ENCODE peak calls at places on chromosomes 3 and 15, in four cellular contexts. Z is GM12878, U is K562, T is H1. O is an unnamed sample.

GRCh38 chr3:11757441-11757875 is 89.2 kb downstream of the TAMM41 start:
- DNase-seq in Z (no peak), U (no peak), T (no peak), O (no peak)

GRCh38 chr15:74293021-74293810 is 57.1 kb downstream of the CCDC33 start:
- DNase-seq in Z (no peak), U (no peak), T (no peak), O (peak; percentile 77)

GRCh38 chr3:33075996-33076395 is 20.9 kb downstream of the GLB1 start:
- DNase-seq in Z (no peak), U (no peak), T (no peak), O (no peak)

GRCh38 chr3:119018690-119019463 is 15.8 kb downstream of the IGSF11 start:
- DNase-seq in Z (no peak), U (no peak), T (no peak), O (peak; percentile 22)

GRCh38 chr15:31297221-31297879 is 29.3 kb upstream of the KLF13 start:
- DNase-seq in Z (no peak), U (no peak), T (peak; percentile 49), O (no peak)

GRCh38 chr3:79052054-79052681 is 715.6 kb downstream of the ROBO1 start:
- DNase-seq in Z (no peak), U (no peak), T (peak; percentile 56), O (no peak)

GRCh38 chr3:192915306-192915705 is 2.4 kb downstream of the MB21D2 start:
- DNase-seq in Z (no peak), U (no peak), T (no peak), O (peak; percentile 21)

GRCh38 chr15:97461212-97461611 is 499.3 kb upstream of the ARRDC4 start:
- DNase-seq in Z (no peak), U (no peak), T (no peak), O (no peak)

GRCh38 chr3:152885066-152885465 is 50.1 kb downstream of the P2RY1 start:
- DNase-seq in Z (no peak), U (no peak), T (no peak), O (no peak)

GRCh38 chr3:65746848-65747247 is 291.9 kb downstream of the MAGI1 start:
- DNase-seq in Z (no peak), U (no peak), T (no peak), O (no peak)

GRCh38 chr3:84487296-84487695 is 471.5 kb upstream of the CADM2 start:
- DNase-seq in Z (no peak), U (no peak), T (no peak), O (peak; percentile 5)

GRCh38 chr3:188964957-188965356 is 206.8 kb upstream of the TPRG1 start:
- DNase-seq in Z (no peak), U (no peak), T (no peak), O (no peak)

GRCh38 chr15:55546718-55547117 is 38.7 kb upstream of the DNAAF4 start:
- DNase-seq in Z (no peak), U (no peak), T (no peak), O (no peak)

GRCh38 chr15:39925112-39925830 is 5.2 kb upstream of the GPR176 start:
- DNase-seq in Z (no peak), U (peak; percentile 54), T (no peak), O (no peak)

GRCh38 chr3:50302095-50303037 is 1.0 kb downstream of the HYAL1 start:
- DNase-seq in Z (no peak), U (no peak), T (no peak), O (no peak)

DNA sequence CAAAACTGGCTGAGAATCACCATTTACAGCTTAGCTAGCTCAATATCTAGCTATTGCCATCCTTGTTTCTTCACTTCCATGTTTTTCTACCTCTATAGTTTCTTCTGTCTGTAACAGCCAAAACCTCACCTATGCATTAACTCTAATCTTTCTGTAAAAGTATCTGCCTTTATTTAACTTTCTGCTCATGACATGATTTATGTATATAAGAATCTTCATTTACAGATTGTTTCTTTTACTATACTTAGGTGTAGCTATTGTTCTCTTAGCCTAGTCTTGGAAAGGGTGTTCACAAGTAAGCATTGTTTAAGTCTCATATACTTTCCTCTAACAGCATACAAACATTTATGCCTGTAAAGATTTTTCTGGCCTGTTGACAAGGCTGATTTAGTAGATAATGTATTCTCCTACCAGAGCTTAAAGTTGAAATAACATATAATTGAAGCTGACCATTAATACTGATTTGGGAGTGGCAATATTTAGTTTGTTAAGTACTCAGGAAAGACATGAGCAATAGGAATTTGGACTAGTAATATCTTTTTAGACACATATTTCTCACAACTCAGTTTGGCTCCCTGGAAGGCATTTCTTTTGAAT is 9.4 kb downstream of the FILIP1L start:
- DNase-seq in Z (no peak), U (no peak), T (no peak), O (no peak)
- H2AFZ ChIP-seq in Z (peak overlapping the region; percentile 69), U (no peak overlapping the region), T (no peak overlapping the region), O (no peak overlapping the region)

GRCh38 chr3:106821801-106822200 is 555.4 kb upstream of the CCDC54 start:
- DNase-seq in Z (no peak), U (no peak), T (no peak), O (no peak)

GRCh38 chr3:106820726-106821362 is 556.4 kb upstream of the CCDC54 start:
- DNase-seq in Z (no peak), U (no peak), T (no peak), O (no peak)

GRCh38 chr3:106817706-106818105 is 559.5 kb upstream of the CCDC54 start:
- DNase-seq in Z (no peak), U (no peak), T (no peak), O (no peak)

GRCh38 chr3:106822204-106822603 is 555.0 kb upstream of the CCDC54 start:
- DNase-seq in Z (no peak), U (no peak), T (no peak), O (no peak)

DNA sequence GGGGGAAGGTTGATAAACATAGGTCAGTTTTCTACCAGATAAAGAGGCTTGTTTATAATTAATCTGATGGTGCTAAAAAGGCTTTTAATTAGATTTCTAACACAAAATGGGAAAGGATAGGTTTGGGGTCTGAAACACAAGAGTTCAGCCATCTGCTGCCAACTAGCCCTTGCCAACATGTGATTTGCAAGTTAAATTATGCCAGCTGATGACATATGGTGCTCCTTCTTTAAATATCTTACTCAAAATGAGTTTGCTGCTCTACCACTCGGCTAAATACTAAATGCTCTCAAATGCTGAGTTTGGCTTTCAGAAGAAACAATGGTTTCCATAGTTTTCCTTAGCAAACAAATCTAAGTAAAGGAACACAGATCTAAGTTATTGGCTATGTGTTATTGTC is 557.8 kb upstream of the CCDC54 start:
- DNase-seq in Z (no peak), U (no peak), T (no peak), O (no peak)
- TF ChIP-seq NRF1 in Z (no peak), U (no peak), T (no peak), O (no peak)

GRCh38 chr3:150515210-150515609 is 31.1 kb downstream of the SERP1 start:
- DNase-seq in Z (no peak), U (no peak), T (no peak), O (no peak)

GRCh38 chr3:150508401-150508800 is 37.9 kb downstream of the SERP1 start:
- DNase-seq in Z (no peak), U (no peak), T (no peak), O (no peak)

GRCh38 chr3:150509780-150510179 is 36.5 kb downstream of the SERP1 start:
- DNase-seq in Z (no peak), U (no peak), T (no peak), O (no peak)

DNA sequence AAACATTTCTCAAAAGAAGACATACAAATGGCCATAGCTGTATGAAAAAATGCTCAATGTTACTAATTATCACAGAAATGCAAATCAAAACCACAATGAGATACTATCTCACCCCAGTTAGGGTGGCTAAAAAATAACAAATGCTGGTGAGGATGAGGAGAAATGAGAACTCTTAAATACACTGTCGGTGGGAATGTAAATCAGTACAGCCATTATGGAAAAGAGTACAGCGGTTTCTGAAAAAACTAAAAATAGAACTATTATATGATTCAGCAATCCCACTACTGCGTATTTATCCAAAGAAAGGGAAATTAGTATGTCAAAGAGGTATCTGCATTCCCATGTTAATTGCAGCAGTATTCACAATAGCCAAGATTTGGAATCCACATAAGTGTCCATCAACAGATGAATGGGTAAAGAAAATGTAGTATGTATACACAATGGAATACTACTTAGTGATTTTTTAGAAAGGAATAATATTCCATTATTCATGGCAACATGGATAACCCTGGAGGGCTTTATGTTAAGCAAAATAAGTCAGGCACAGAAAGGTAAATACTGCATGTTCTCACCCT is 35.1 kb downstream of the SERP1 start:
- DNase-seq in Z (no peak), U (no peak), T (no peak), O (no peak)
- H2AFZ ChIP-seq in Z (no peak overlapping the region), U (no peak overlapping the region), T (no peak overlapping the region), O (no peak overlapping the region)

DNA sequence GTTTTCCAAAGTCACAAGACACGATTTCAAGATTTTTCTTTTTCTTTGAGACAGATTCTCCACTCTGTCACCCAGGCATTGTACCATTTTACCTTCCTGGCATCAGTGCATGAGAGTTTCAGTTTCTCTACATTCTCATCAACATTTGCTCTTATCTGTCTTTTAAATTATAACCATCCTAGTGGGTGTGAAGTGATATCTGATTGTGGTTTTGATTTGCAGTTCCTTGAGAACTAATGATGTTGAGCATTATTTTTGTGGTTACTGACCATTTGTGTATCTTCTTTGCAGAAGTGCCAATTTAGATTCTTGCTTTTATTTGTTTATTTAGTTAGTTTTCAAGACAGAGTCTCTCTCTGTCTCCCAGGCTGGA is 41.2 kb downstream of the ADIPOQ start:
- DNase-seq in Z (no peak), U (no peak), T (no peak), O (no peak)
- TF ChIP-seq NRF1 in Z (no peak), U (no peak), T (no peak), O (no peak)

GRCh38 chr3:168212664-168213255 is 117.0 kb upstream of the GOLIM4 start:
- DNase-seq in Z (no peak), U (no peak), T (no peak), O (no peak)
- H2AFZ ChIP-seq in Z (peak overlapping the region; percentile 1), U (no peak overlapping the region), T (no peak overlapping the region), O (no peak overlapping the region)

GRCh38 chr15:67824900-67825879 is at the start of gene SKOR1:
- DNase-seq in Z (no peak), U (no peak), T (peak; percentile 79), O (peak; percentile 65)
- TF ChIP-seq NRF1 in Z (no peak), U (no peak), T (no peak), O (no peak)

GRCh38 chr3:114108137-114108536 is 51.6 kb downstream of the QTRT2 start:
- DNase-seq in Z (no peak), U (no peak), T (no peak), O (no peak)
- H2AFZ ChIP-seq in Z (no peak overlapping the region), U (no peak overlapping the region), T (peak overlapping the region; percentile 20), O (no peak overlapping the region)

GRCh38 chr15:47333758-47334157 is 383.5 kb upstream of the SEMA6D start:
- DNase-seq in Z (no peak), U (no peak), T (no peak), O (no peak)

GRCh38 chr15:47326934-47327333 is 390.4 kb upstream of the SEMA6D start:
- DNase-seq in Z (no peak), U (no peak), T (no peak), O (no peak)

GRCh38 chr15:47332481-47332880 is 384.8 kb upstream of the SEMA6D start:
- DNase-seq in Z (no peak), U (no peak), T (no peak), O (no peak)

GRCh38 chr15:47334805-47335204 is 382.5 kb upstream of the SEMA6D start:
- DNase-seq in Z (no peak), U (no peak), T (no peak), O (no peak)

GRCh38 chr15:47331796-47332480 is 385.4 kb upstream of the SEMA6D start:
- DNase-seq in Z (no peak), U (no peak), T (no peak), O (no peak)
- TF ChIP-seq NRF1 in Z (no peak), U (no peak), T (no peak), O (no peak)

GRCh38 chr3:14841836-14842235 is 23.1 kb downstream of the FGD5 start:
- DNase-seq in Z (no peak), U (no peak), T (no peak), O (no peak)
- H2AFZ ChIP-seq in Z (no peak overlapping the region), U (peak overlapping the region; percentile 21), T (no peak overlapping the region), O (no peak overlapping the region)

O was measured in SK-N-SH.